ENCODE peak calls at places on chromosomes 7 and 10, in four cellular contexts. P is effector memory CD4-positive, alpha-beta T cell; A is endothelial cell of umbilical vein; T is vagina. K is an unnamed sample. For H3K36me3, the result is how much of the 10 kb centered on the place peaks cover.

GRCh38 chr7:94050046-94050445 is 45.9 kb upstream of the BET1 start:
- DNase-seq in P (no peak), A (no peak), T (no peak), K (no peak)

GRCh38 chr10:130466271-130466997 is 330.2 kb downstream of the GLRX3 start:
- DNase-seq in P (no peak), A (no peak), T (peak), K (no peak)

GRCh38 chr10:84993251-84994035 is 665.1 kb downstream of the CCSER2 start:
- DNase-seq in P (no peak), A (no peak), T (no peak), K (no peak)

GRCh38 chr7:77759294-77759889 is 38.8 kb downstream of the TMEM60 start:
- DNase-seq in P (peak), A (peak), T (no peak), K (no peak)

GRCh38 chr7:150715293-150715692 is 1.1 kb upstream of the GIMAP1 start:
- DNase-seq in P (no peak), A (no peak), T (no peak), K (no peak)

GRCh38 chr10:89700914-89701237 is 514 bp upstream of the KIF20B start:
- DNase-seq in P (no peak), A (no peak), T (no peak), K (no peak)

GRCh38 chr7:151308791-151309190 is 32.8 kb upstream of the NUB1 start:
- DNase-seq in P (no peak), A (no peak), T (no peak), K (no peak)

GRCh38 chr7:79241288-79242055 is 212.0 kb downstream of the MAGI2 start:
- DNase-seq in P (no peak), A (no peak), T (no peak), K (peak)

GRCh38 chr7:28996836-28997235 is 38.7 kb upstream of the TRIL start:
- DNase-seq in P (no peak), A (no peak), T (no peak), K (no peak)

GRCh38 chr7:35648367-35648766 is 46.6 kb downstream of the HERPUD2 start:
- DNase-seq in P (no peak), A (no peak), T (no peak), K (no peak)
- H3K36me3 ChIP-seq in P (under half), A (under half), T (under half), K (under half)

DNA sequence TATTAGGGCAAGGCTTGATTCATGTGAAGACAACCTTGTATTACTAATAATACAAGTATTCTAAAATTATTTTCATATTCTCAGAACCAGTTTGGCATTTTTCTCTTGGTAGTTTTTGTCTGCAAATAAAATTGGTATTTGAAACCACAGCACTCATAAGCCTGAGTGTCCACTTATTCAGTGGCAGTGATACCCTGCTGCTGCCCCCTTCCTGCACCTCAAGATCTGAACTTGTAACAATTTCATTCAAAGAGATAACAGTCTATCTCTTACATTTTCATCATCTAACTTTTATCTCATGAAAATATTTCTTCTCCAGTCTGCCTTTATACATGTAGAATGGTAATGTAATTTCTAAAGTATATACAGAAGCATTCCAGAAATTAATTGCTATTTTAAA is 9.3 kb downstream of the TFAM start:
- DNase-seq in P (no peak), A (no peak), T (no peak), K (no peak)
- H3K36me3 ChIP-seq in P (half or more), A (under half), T (half or more), K (under half)

GRCh38 chr7:117707080-117707479 is 166.2 kb downstream of the CTTNBP2 start:
- DNase-seq in P (no peak), A (no peak), T (no peak), K (no peak)
- H3K36me3 ChIP-seq in P (under half), A (under half), T (under half), K (under half)

DNA sequence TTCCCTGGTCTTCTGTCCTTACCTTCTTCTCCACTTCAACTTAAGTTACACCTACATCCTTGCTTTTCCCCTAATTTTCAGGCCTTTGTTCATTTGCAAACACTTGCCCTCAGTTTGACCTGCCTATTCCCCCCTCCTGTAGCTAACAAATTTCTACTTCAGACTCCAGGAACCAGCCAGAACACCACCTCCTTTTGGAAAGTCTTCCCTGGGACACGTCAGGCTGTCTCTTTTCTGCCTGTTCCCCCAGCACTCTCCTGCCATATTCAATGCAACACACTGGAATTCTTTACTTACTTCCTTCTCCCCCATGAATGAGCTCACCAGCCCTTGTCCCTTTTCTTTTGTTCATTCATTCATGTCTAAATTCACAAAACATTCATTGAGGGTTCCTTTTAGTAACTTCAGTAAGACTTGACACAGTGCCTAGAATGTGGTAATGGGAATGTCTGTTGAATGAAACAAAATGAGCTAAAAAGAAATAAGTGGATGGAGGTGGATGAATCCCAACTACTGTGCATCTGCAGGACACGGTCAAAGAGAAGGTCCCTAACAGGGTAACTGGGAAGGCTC is 478.0 kb downstream of the KCNMA1 start:
- DNase-seq in P (no peak), A (no peak), T (no peak), K (no peak)
- H3K36me3 ChIP-seq in P (under half), A (under half), T (under half), K (under half)

K was measured in kidney epithelial cell.